ENCODE peak calls at places on chromosomes 3 and 15, in eight cellular contexts. Z is HCT116, M is A549, S is tibial nerve, G is adrenal gland, A is HepG2, X is GM12892, R is breast epithelium. B is an unnamed sample.

GRCh38 chr3:120753831-120754230 is 11.3 kb downstream of the GTF2E1 start:
- DNase-seq in Z (no peak), A (no peak), S (no peak), X (no peak), G (no peak), R (no peak), M (no peak), B (no peak)

GRCh38 chr3:114389156-114389555 is 95.3 kb downstream of the TIGIT start:
- DNase-seq in M (no peak), A (no peak), Z (no peak), S (no peak), R (no peak), G (no peak), X (no peak), B (no peak)

GRCh38 chr3:27285668-27286067 is 83.5 kb downstream of the NEK10 start:
- DNase-seq in R (no peak), M (no peak), S (no peak), Z (no peak), A (no peak), X (no peak), G (no peak), B (no peak)

GRCh38 chr15:62799037-62799436 is 243.5 kb upstream of the TPM1 start:
- DNase-seq in X (no peak), S (no peak), R (no peak), A (no peak), M (no peak), G (no peak), Z (no peak), B (no peak)

GRCh38 chr3:86788371-86788770 is 202.6 kb downstream of the VGLL3 start:
- DNase-seq in R (no peak), S (no peak), M (no peak), A (no peak), G (no peak), X (no peak), Z (no peak), B (no peak)

GRCh38 chr3:159937561-159937960 is 51.1 kb upstream of the IL12A start:
- DNase-seq in R (no peak), M (no peak), A (no peak), X (no peak), G (no peak), Z (no peak), S (no peak), B (no peak)

GRCh38 chr15:78358114-78358513 is 18.0 kb downstream of the CRABP1 start:
- DNase-seq in A (peak; percentile 48), X (no peak), Z (no peak), G (no peak), M (no peak), S (no peak), R (no peak), B (no peak)

GRCh38 chr3:58666683-58667082 is at the start of gene FAM3D:
- DNase-seq in M (peak; percentile 7), R (no peak), X (no peak), Z (no peak), A (no peak), S (no peak), G (no peak), B (no peak)

GRCh38 chr3:66298591-66298990 is 77.8 kb downstream of the SLC25A26 start:
- DNase-seq in R (no peak), M (no peak), S (no peak), G (no peak), A (no peak), Z (no peak), X (no peak), B (no peak)

GRCh38 chr15:98649621-98649995 is 1.3 kb downstream of the IGF1R start:
- DNase-seq in S (no peak), X (no peak), A (no peak), R (no peak), Z (no peak), M (no peak), G (no peak), B (peak; percentile 30)

GRCh38 chr15:98648654-98649537 is 557 bp downstream of the IGF1R start:
- DNase-seq in X (no peak), R (no peak), G (peak; percentile 65), M (peak; percentile 71), S (peak; percentile 39), Z (no peak), A (no peak), B (peak; percentile 35)

GRCh38 chr15:98650871-98651481 is 2.6 kb downstream of the IGF1R start:
- DNase-seq in X (no peak), G (peak; percentile 69), M (peak; percentile 36), R (no peak), A (no peak), S (no peak), Z (no peak), B (no peak)

GRCh38 chr15:98651581-98652220 is 3.4 kb downstream of the IGF1R start:
- DNase-seq in M (peak; percentile 29), X (no peak), R (no peak), Z (no peak), G (no peak), A (no peak), S (no peak), B (no peak)

GRCh38 chr15:98649996-98650870 is 1.9 kb downstream of the IGF1R start:
- DNase-seq in G (peak; percentile 62), Z (no peak), X (no peak), R (no peak), M (peak; percentile 48), A (peak; percentile 48), S (no peak), B (no peak)
- TF ChIP-seq POLR2A in G (peak; percentile 65), Z (no peak), X (no peak), R (no peak), M (no peak), A (peak; percentile 30), S (no peak), B (no peak)

GRCh38 chr3:123961508-123961856 is 453 bp upstream of the CCDC14 start:
- DNase-seq in A (no peak), S (no peak), G (no peak), X (no peak), M (no peak), Z (no peak), R (no peak), B (no peak)

DNA sequence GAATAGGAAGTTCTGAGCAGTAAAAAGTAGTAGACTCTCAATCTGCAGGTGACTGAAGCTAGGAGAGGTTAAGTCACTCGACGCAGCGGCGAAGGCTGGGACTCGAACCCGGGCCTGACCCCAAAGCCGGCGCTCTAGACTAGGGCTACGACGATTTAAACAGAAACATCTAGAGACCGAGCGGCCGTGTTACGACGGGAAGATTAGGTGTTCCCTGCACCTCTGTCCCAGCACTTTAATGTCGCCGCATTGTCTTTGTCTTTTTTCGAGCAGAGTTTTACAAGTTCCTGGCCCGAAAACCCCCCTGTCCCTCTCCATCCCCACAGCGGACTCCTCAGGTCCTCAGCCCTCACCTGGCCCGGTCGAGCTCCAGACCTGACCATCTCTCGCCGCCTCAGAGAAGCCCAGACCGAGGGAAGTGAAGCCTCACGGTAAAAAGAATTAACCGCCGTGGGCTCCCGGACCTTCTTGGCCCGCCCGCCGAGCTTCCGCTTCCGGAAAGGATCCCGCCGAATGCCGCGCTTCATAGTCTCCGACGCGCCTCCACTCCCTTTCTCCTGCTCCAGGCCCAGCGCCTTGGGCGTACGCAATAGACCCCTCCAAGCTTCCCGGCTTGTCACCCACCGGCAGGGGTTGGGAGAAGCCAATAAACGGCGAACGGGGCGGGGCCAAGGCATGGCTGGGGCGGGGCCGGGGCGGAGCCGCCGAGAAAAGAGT is at the start of gene CCDC14:
- DNase-seq in S (peak; percentile 75), R (peak; percentile 78), G (peak; percentile 94), A (peak; percentile 92), M (peak; percentile 94), Z (peak; percentile 91), X (peak; percentile 55), B (peak; percentile 52)
- TF ChIP-seq POLR2A in S (peak; percentile 65), R (peak; percentile 18), G (peak; percentile 80), A (peak; percentile 73), M (peak; percentile 67), Z (peak; percentile 75), X (peak; percentile 80), B (peak; percentile 73)

GRCh38 chr15:89575146-89575655 is at the start of gene TICRR:
- DNase-seq in S (peak; percentile 89), X (peak; percentile 78), R (peak; percentile 96), A (peak; percentile 99), M (peak; percentile 100), G (peak; percentile 97), Z (peak; percentile 99), B (peak; percentile 84)
- TF ChIP-seq POLR2A in S (no peak), X (peak; percentile 65), R (no peak), A (peak; percentile 68), M (peak; percentile 41), G (no peak), Z (peak; percentile 74), B (peak; percentile 41)

DNA sequence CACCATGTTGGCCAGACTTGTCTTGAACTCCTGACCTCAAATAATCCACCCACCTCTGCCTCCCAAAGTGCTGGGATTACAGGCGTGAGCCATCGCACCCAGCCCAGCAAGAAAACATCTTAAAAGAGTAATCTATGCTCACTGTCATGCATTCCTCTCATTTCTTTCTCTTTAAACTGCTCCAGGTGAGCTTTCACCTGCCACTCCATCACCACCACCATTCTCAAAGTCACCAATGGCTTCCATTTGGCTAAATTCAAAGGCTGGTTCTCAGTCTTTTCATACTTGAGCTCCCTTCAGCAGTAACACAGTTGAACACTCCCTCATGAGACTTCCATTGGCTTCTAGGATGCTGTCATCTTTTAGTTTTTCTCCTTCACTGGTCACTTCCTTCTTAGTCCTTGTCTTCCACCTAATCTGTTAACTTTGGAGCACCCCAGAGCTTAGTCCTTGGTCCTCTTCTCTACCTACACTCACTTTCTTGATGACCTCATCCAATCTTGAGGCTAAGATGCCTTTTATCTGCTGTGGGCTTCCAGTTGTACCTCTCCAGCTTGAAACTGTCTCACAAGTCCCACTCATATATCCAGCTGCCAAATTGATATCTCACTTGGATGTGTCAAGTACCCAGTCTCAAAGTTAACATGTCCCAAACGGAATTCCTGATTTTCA is 27.0 kb upstream of the ESYT3 start:
- DNase-seq in G (no peak), R (no peak), A (no peak), Z (no peak), S (no peak), X (no peak), M (no peak), B (no peak)
- TF ChIP-seq POLR2A in G (no peak), R (no peak), A (no peak), Z (no peak), S (no peak), X (no peak), M (no peak), B (no peak)

GRCh38 chr3:124730129-124730919 is at the start of gene UMPS:
- DNase-seq in R (peak; percentile 88), M (peak; percentile 86), Z (peak; percentile 58), X (peak; percentile 78), A (peak; percentile 83), S (peak; percentile 76), G (peak; percentile 94), B (peak; percentile 82)
- TF ChIP-seq POLR2A in R (peak; percentile 67), M (peak; percentile 91), Z (peak; percentile 91), X (peak; percentile 98), A (peak; percentile 92), S (peak; percentile 58), G (peak; percentile 83), B (peak; percentile 96)